ENCODE peak calls at places on chromosome 12, in five cellular contexts. One of them, this sample, is unnamed.

GRCh38 chr12:55847033-55847432 is 4.3 kb upstream of the MMP19 start:
- DNase-seq in AG09309: peak; percentile 45
- DNase-seq in T-helper 17 cell: no peak
- DNase-seq in NCI-H1092: no peak
- DNase-seq in substantia nigra: no peak
- DNase-seq in this sample: no peak

GRCh38 chr12:95718001-95718400 is 72.6 kb downstream of the NTN4 start:
- DNase-seq in AG09309: no peak
- DNase-seq in T-helper 17 cell: no peak
- DNase-seq in NCI-H1092: no peak
- DNase-seq in substantia nigra: no peak
- DNase-seq in this sample: no peak

GRCh38 chr12:122862872-122863701 is 27.8 kb downstream of the HIP1R start:
- DNase-seq in AG09309: no peak
- DNase-seq in T-helper 17 cell: no peak
- DNase-seq in NCI-H1092: no peak
- DNase-seq in substantia nigra: no peak
- DNase-seq in this sample: peak; percentile 64

GRCh38 chr12:55874465-55874864 is 31.7 kb upstream of the MMP19 start:
- DNase-seq in AG09309: no peak
- DNase-seq in T-helper 17 cell: no peak
- DNase-seq in NCI-H1092: no peak
- DNase-seq in substantia nigra: no peak
- DNase-seq in this sample: no peak

GRCh38 chr12:39451977-39452376 is 9.1 kb upstream of the KIF21A start:
- DNase-seq in AG09309: no peak
- DNase-seq in T-helper 17 cell: no peak
- DNase-seq in NCI-H1092: no peak
- DNase-seq in substantia nigra: no peak
- DNase-seq in this sample: no peak

GRCh38 chr12:12983420-12984035 is 16.5 kb downstream of the HEBP1 start:
- DNase-seq in AG09309: no peak
- DNase-seq in T-helper 17 cell: no peak
- DNase-seq in NCI-H1092: no peak
- DNase-seq in substantia nigra: no peak
- DNase-seq in this sample: peak; percentile 65

GRCh38 chr12:108955225-108955835 is 65.5 kb downstream of the SVOP start:
- DNase-seq in AG09309: no peak
- DNase-seq in T-helper 17 cell: no peak
- DNase-seq in NCI-H1092: no peak
- DNase-seq in substantia nigra: no peak
- DNase-seq in this sample: peak; percentile 98

GRCh38 chr12:100564090-100564489 is 9.4 kb upstream of the GAS2L3 start:
- DNase-seq in AG09309: no peak
- DNase-seq in T-helper 17 cell: no peak
- DNase-seq in NCI-H1092: no peak
- DNase-seq in substantia nigra: no peak
- DNase-seq in this sample: no peak

GRCh38 chr12:60035835-60036234 is 440.0 kb downstream of the SLC16A7 start:
- DNase-seq in AG09309: no peak
- DNase-seq in T-helper 17 cell: no peak
- DNase-seq in NCI-H1092: no peak
- DNase-seq in substantia nigra: no peak
- DNase-seq in this sample: no peak

GRCh38 chr12:52519826-52520662 is at the start of gene KRT5:
- DNase-seq in AG09309: no peak
- DNase-seq in T-helper 17 cell: no peak
- DNase-seq in NCI-H1092: no peak
- DNase-seq in substantia nigra: no peak
- DNase-seq in this sample: no peak

GRCh38 chr12:116303076-116303465 is 25.6 kb upstream of the MED13L start:
- DNase-seq in AG09309: no peak
- DNase-seq in T-helper 17 cell: no peak
- DNase-seq in NCI-H1092: no peak
- DNase-seq in substantia nigra: no peak
- DNase-seq in this sample: no peak

GRCh38 chr12:1302471-1302870 is 291.9 kb downstream of the FBXL14 start:
- DNase-seq in AG09309: no peak
- DNase-seq in T-helper 17 cell: no peak
- DNase-seq in NCI-H1092: no peak
- DNase-seq in substantia nigra: no peak
- DNase-seq in this sample: no peak

GRCh38 chr12:6080149-6081045 is 44.1 kb downstream of the VWF start:
- DNase-seq in AG09309: no peak
- DNase-seq in T-helper 17 cell: no peak
- DNase-seq in NCI-H1092: no peak
- DNase-seq in substantia nigra: no peak
- DNase-seq in this sample: no peak

GRCh38 chr12:55725556-55725955 is 3.3 kb downstream of the CD63 start:
- DNase-seq in AG09309: no peak
- DNase-seq in T-helper 17 cell: no peak
- DNase-seq in NCI-H1092: no peak
- DNase-seq in substantia nigra: no peak
- DNase-seq in this sample: no peak

GRCh38 chr12:126219654-126220279 is 1154.5 kb downstream of the AACS start:
- DNase-seq in AG09309: no peak
- DNase-seq in T-helper 17 cell: no peak
- DNase-seq in NCI-H1092: no peak
- DNase-seq in substantia nigra: no peak
- DNase-seq in this sample: no peak

GRCh38 chr12:57890191-57891120 is 43.9 kb upstream of the CTDSP2 start:
- DNase-seq in AG09309: no peak
- DNase-seq in T-helper 17 cell: no peak
- DNase-seq in NCI-H1092: no peak
- DNase-seq in substantia nigra: no peak
- DNase-seq in this sample: no peak

GRCh38 chr12:34291426-34291901 is 269.2 kb downstream of the ALG10 start:
- DNase-seq in AG09309: no peak
- DNase-seq in T-helper 17 cell: no peak
- DNase-seq in NCI-H1092: no peak
- DNase-seq in substantia nigra: no peak
- DNase-seq in this sample: no peak

GRCh38 chr12:128339121-128339520 is 72.2 kb downstream of the TMEM132C start:
- DNase-seq in AG09309: no peak
- DNase-seq in T-helper 17 cell: no peak
- DNase-seq in NCI-H1092: peak; percentile 36
- DNase-seq in substantia nigra: no peak
- DNase-seq in this sample: peak; percentile 31

GRCh38 chr12:106582661-106583577 is at the start of gene RFX4:
- DNase-seq in AG09309: no peak
- DNase-seq in T-helper 17 cell: no peak
- DNase-seq in NCI-H1092: no peak
- DNase-seq in substantia nigra: no peak
- DNase-seq in this sample: no peak

GRCh38 chr12:98894412-98895085 is 249.5 kb downstream of the APAF1 start:
- DNase-seq in AG09309: no peak
- DNase-seq in T-helper 17 cell: no peak
- DNase-seq in NCI-H1092: peak; percentile 14
- DNase-seq in substantia nigra: peak; percentile 39
- DNase-seq in this sample: no peak

GRCh38 chr12:126518596-126519200 is 1453.5 kb downstream of the AACS start:
- DNase-seq in AG09309: no peak
- DNase-seq in T-helper 17 cell: no peak
- DNase-seq in NCI-H1092: no peak
- DNase-seq in substantia nigra: no peak
- DNase-seq in this sample: no peak

GRCh38 chr12:3105690-3106479 is 28.7 kb downstream of the TSPAN9 start:
- DNase-seq in AG09309: no peak
- DNase-seq in T-helper 17 cell: no peak
- DNase-seq in NCI-H1092: no peak
- DNase-seq in substantia nigra: no peak
- DNase-seq in this sample: no peak

GRCh38 chr12:11482955-11483354 is 87.6 kb upstream of the PRB2 start:
- DNase-seq in AG09309: no peak
- DNase-seq in T-helper 17 cell: no peak
- DNase-seq in NCI-H1092: no peak
- DNase-seq in substantia nigra: no peak
- DNase-seq in this sample: no peak

GRCh38 chr12:6534914-6535696 is 788 bp downstream of the GAPDH start:
- DNase-seq in AG09309: no peak
- DNase-seq in T-helper 17 cell: peak; percentile 67
- DNase-seq in NCI-H1092: peak; percentile 63
- DNase-seq in substantia nigra: no peak
- DNase-seq in this sample: peak; percentile 24

GRCh38 chr12:117032593-117033381 is 66.4 kb downstream of the TESC start:
- DNase-seq in AG09309: no peak
- DNase-seq in T-helper 17 cell: no peak
- DNase-seq in NCI-H1092: peak; percentile 57
- DNase-seq in substantia nigra: no peak
- DNase-seq in this sample: peak; percentile 58

GRCh38 chr12:49188205-49188915 is 520 bp downstream of the TUBA1A start:
- DNase-seq in AG09309: peak; percentile 25
- DNase-seq in T-helper 17 cell: peak; percentile 61
- DNase-seq in NCI-H1092: no peak
- DNase-seq in substantia nigra: peak; percentile 24
- DNase-seq in this sample: no peak

GRCh38 chr12:95611676-95612309 is 60.5 kb upstream of the USP44 start:
- DNase-seq in AG09309: no peak
- DNase-seq in T-helper 17 cell: no peak
- DNase-seq in NCI-H1092: no peak
- DNase-seq in substantia nigra: no peak
- DNase-seq in this sample: no peak

GRCh38 chr12:89783321-89784060 is 74.9 kb upstream of the ATP2B1 start:
- DNase-seq in AG09309: peak; percentile 33
- DNase-seq in T-helper 17 cell: no peak
- DNase-seq in NCI-H1092: no peak
- DNase-seq in substantia nigra: no peak
- DNase-seq in this sample: no peak

GRCh38 chr12:112738531-112738930 is 53.0 kb upstream of the RPH3A start:
- DNase-seq in AG09309: no peak
- DNase-seq in T-helper 17 cell: no peak
- DNase-seq in NCI-H1092: no peak
- DNase-seq in substantia nigra: no peak
- DNase-seq in this sample: no peak

GRCh38 chr12:80580254-80580653 is 127.2 kb upstream of the MYF6 start:
- DNase-seq in AG09309: peak; percentile 85
- DNase-seq in T-helper 17 cell: no peak
- DNase-seq in NCI-H1092: no peak
- DNase-seq in substantia nigra: no peak
- DNase-seq in this sample: no peak

GRCh38 chr12:6827982-6828670 is at the start of gene P3H3:
- DNase-seq in AG09309: no peak
- DNase-seq in T-helper 17 cell: peak; percentile 25
- DNase-seq in NCI-H1092: no peak
- DNase-seq in substantia nigra: no peak
- DNase-seq in this sample: peak; percentile 52